ENCODE peak calls at places on chromosome 1, in five cellular contexts. G is AG09319, U is AG08395, L is hepatocyte, P is stromal cell of bone marrow. C is an unnamed sample.

GRCh38 chr1:161810780-161811179 is 44.7 kb downstream of the ATF6 start:
- DNase-seq in U (no peak), G (no peak), L (no peak), P (no peak), C (no peak)

GRCh38 chr1:119841306-119841705 is 30.0 kb upstream of the REG4 start:
- DNase-seq in G (no peak), P (no peak), L (no peak), U (no peak), C (no peak)

GRCh38 chr1:48674641-48675040 is 102.0 kb downstream of the BEND5 start:
- DNase-seq in U (peak), P (peak), L (no peak), G (no peak), C (peak)

GRCh38 chr1:50047916-50048694 is 24.4 kb upstream of the AGBL4 start:
- DNase-seq in G (no peak), P (no peak), U (no peak), L (no peak), C (no peak)

GRCh38 chr1:230930986-230931385 is 47.7 kb downstream of the TTC13 start:
- DNase-seq in G (no peak), U (no peak), P (no peak), L (no peak), C (no peak)

GRCh38 chr1:44089371-44090070 is 29.1 kb upstream of the KLF17 start:
- DNase-seq in L (no peak), U (no peak), P (no peak), G (no peak), C (peak)

GRCh38 chr1:43558346-43558841 is 27.7 kb downstream of the PTPRF start:
- DNase-seq in L (peak), P (no peak), G (no peak), U (peak), C (peak)

GRCh38 chr1:173409613-173410012 is 67.5 kb upstream of the PRDX6 start:
- DNase-seq in L (no peak), U (peak), P (peak), G (peak), C (peak)

GRCh38 chr1:9419642-9420041 is 119.6 kb upstream of the SLC25A33 start:
- DNase-seq in G (no peak), L (no peak), U (no peak), P (no peak), C (no peak)

GRCh38 chr1:234525156-234525774 is 46.3 kb upstream of the TARBP1 start:
- DNase-seq in P (no peak), U (no peak), G (no peak), L (no peak), C (no peak)

GRCh38 chr1:31372961-31373896 is at the start of gene FABP3:
- DNase-seq in L (peak), U (peak), G (no peak), P (no peak), C (peak)

C was measured in fibroblast of lung.